ENCODE peak calls at places on chromosomes 2 and 18, in seven cellular contexts. One of them, this sample, is unnamed.

GRCh38 chr2:219269362-219270054 is 9.7 kb upstream of the DNAJB2 start:
- DNase-seq in iris pigment epithelial cell: no peak
- DNase-seq in putamen: no peak
- DNase-seq in fibroblast of lung: no peak
- DNase-seq in activated T-cell treated with anti-CD3 and anti-CD28 coated beads for 24 hours: no peak
- DNase-seq in stromal cell of bone marrow: no peak
- DNase-seq in GM12865: no peak
- DNase-seq in this sample: no peak

GRCh38 chr18:10304853-10305252 is 149.6 kb upstream of the APCDD1 start:
- DNase-seq in GM12865: no peak
- DNase-seq in fibroblast of lung: peak; percentile 78
- DNase-seq in activated T-cell treated with anti-CD3 and anti-CD28 coated beads for 24 hours: no peak
- DNase-seq in putamen: no peak
- DNase-seq in iris pigment epithelial cell: no peak
- DNase-seq in stromal cell of bone marrow: peak; percentile 78
- DNase-seq in this sample: no peak

GRCh38 chr2:24881158-24881557 is 38.9 kb downstream of the ADCY3 start:
- DNase-seq in GM12865: no peak
- DNase-seq in fibroblast of lung: no peak
- DNase-seq in activated T-cell treated with anti-CD3 and anti-CD28 coated beads for 24 hours: no peak
- DNase-seq in putamen: no peak
- DNase-seq in iris pigment epithelial cell: no peak
- DNase-seq in stromal cell of bone marrow: no peak
- DNase-seq in this sample: no peak

GRCh38 chr2:120912101-120912985 is 176.7 kb downstream of the GLI2 start:
- DNase-seq in stromal cell of bone marrow: peak; percentile 78
- DNase-seq in putamen: no peak
- DNase-seq in activated T-cell treated with anti-CD3 and anti-CD28 coated beads for 24 hours: no peak
- DNase-seq in GM12865: no peak
- DNase-seq in iris pigment epithelial cell: peak; percentile 58
- DNase-seq in fibroblast of lung: peak; percentile 62
- DNase-seq in this sample: no peak

GRCh38 chr2:75607988-75608683 is 38.4 kb upstream of the MRPL19 start:
- DNase-seq in putamen: no peak
- DNase-seq in stromal cell of bone marrow: no peak
- DNase-seq in GM12865: no peak
- DNase-seq in fibroblast of lung: peak; percentile 54
- DNase-seq in iris pigment epithelial cell: peak; percentile 28
- DNase-seq in activated T-cell treated with anti-CD3 and anti-CD28 coated beads for 24 hours: no peak
- DNase-seq in this sample: no peak

GRCh38 chr2:54350422-54350821 is 94.4 kb upstream of the TSPYL6 start:
- DNase-seq in iris pigment epithelial cell: no peak
- DNase-seq in stromal cell of bone marrow: no peak
- DNase-seq in activated T-cell treated with anti-CD3 and anti-CD28 coated beads for 24 hours: no peak
- DNase-seq in putamen: no peak
- DNase-seq in fibroblast of lung: no peak
- DNase-seq in GM12865: no peak
- DNase-seq in this sample: no peak

GRCh38 chr2:140786585-140786984 is 1344.2 kb downstream of the LRP1B start:
- DNase-seq in fibroblast of lung: no peak
- DNase-seq in iris pigment epithelial cell: no peak
- DNase-seq in GM12865: no peak
- DNase-seq in stromal cell of bone marrow: no peak
- DNase-seq in putamen: no peak
- DNase-seq in activated T-cell treated with anti-CD3 and anti-CD28 coated beads for 24 hours: no peak
- DNase-seq in this sample: no peak

GRCh38 chr2:130327703-130328527 is 14.8 kb upstream of the IMP4 start:
- DNase-seq in activated T-cell treated with anti-CD3 and anti-CD28 coated beads for 24 hours: no peak
- DNase-seq in iris pigment epithelial cell: peak; percentile 77
- DNase-seq in stromal cell of bone marrow: peak; percentile 35
- DNase-seq in fibroblast of lung: peak; percentile 84
- DNase-seq in GM12865: no peak
- DNase-seq in putamen: no peak
- DNase-seq in this sample: no peak

GRCh38 chr2:84686783-84687442 is 170.6 kb downstream of the DNAH6 start:
- DNase-seq in GM12865: no peak
- DNase-seq in fibroblast of lung: no peak
- DNase-seq in iris pigment epithelial cell: no peak
- DNase-seq in activated T-cell treated with anti-CD3 and anti-CD28 coated beads for 24 hours: no peak
- DNase-seq in putamen: no peak
- DNase-seq in stromal cell of bone marrow: no peak
- DNase-seq in this sample: no peak

GRCh38 chr18:43970656-43971055 is 693.4 kb upstream of the SYT4 start:
- DNase-seq in fibroblast of lung: peak; percentile 30
- DNase-seq in stromal cell of bone marrow: no peak
- DNase-seq in activated T-cell treated with anti-CD3 and anti-CD28 coated beads for 24 hours: no peak
- DNase-seq in iris pigment epithelial cell: peak; percentile 30
- DNase-seq in putamen: no peak
- DNase-seq in GM12865: no peak
- DNase-seq in this sample: no peak

GRCh38 chr2:145811467-145812162 is 1291.7 kb upstream of the ZEB2 start:
- DNase-seq in activated T-cell treated with anti-CD3 and anti-CD28 coated beads for 24 hours: no peak
- DNase-seq in stromal cell of bone marrow: no peak
- DNase-seq in putamen: no peak
- DNase-seq in fibroblast of lung: peak; percentile 58
- DNase-seq in GM12865: no peak
- DNase-seq in iris pigment epithelial cell: peak; percentile 42
- DNase-seq in this sample: peak; percentile 26

GRCh38 chr18:26922313-26922712 is 56.8 kb upstream of the AQP4 start:
- DNase-seq in putamen: no peak
- DNase-seq in stromal cell of bone marrow: no peak
- DNase-seq in fibroblast of lung: no peak
- DNase-seq in activated T-cell treated with anti-CD3 and anti-CD28 coated beads for 24 hours: no peak
- DNase-seq in GM12865: no peak
- DNase-seq in iris pigment epithelial cell: no peak
- DNase-seq in this sample: no peak

GRCh38 chr2:238420878-238421694 is 5.6 kb upstream of the ASB1 start:
- DNase-seq in GM12865: no peak
- DNase-seq in activated T-cell treated with anti-CD3 and anti-CD28 coated beads for 24 hours: no peak
- DNase-seq in fibroblast of lung: no peak
- DNase-seq in stromal cell of bone marrow: no peak
- DNase-seq in iris pigment epithelial cell: peak; percentile 36
- DNase-seq in putamen: no peak
- DNase-seq in this sample: no peak

GRCh38 chr2:146077156-146077555 is 1557.2 kb upstream of the ZEB2 start:
- DNase-seq in fibroblast of lung: no peak
- DNase-seq in putamen: no peak
- DNase-seq in activated T-cell treated with anti-CD3 and anti-CD28 coated beads for 24 hours: no peak
- DNase-seq in iris pigment epithelial cell: peak; percentile 4
- DNase-seq in GM12865: no peak
- DNase-seq in stromal cell of bone marrow: no peak
- DNase-seq in this sample: no peak

GRCh38 chr2:74066491-74067203 is 81.1 kb downstream of the BOLA3 start:
- DNase-seq in GM12865: no peak
- DNase-seq in putamen: no peak
- DNase-seq in iris pigment epithelial cell: no peak
- DNase-seq in fibroblast of lung: peak; percentile 10
- DNase-seq in stromal cell of bone marrow: no peak
- DNase-seq in activated T-cell treated with anti-CD3 and anti-CD28 coated beads for 24 hours: no peak
- DNase-seq in this sample: no peak

GRCh38 chr18:5294618-5295230 is 802 bp downstream of the ZBTB14 start:
- DNase-seq in iris pigment epithelial cell: peak; percentile 51
- DNase-seq in activated T-cell treated with anti-CD3 and anti-CD28 coated beads for 24 hours: peak; percentile 44
- DNase-seq in putamen: peak; percentile 70
- DNase-seq in stromal cell of bone marrow: no peak
- DNase-seq in fibroblast of lung: peak; percentile 66
- DNase-seq in GM12865: peak; percentile 75
- DNase-seq in this sample: no peak

GRCh38 chr2:86806059-86806857 is 15.5 kb upstream of the CD8A start:
- DNase-seq in GM12865: no peak
- DNase-seq in stromal cell of bone marrow: no peak
- DNase-seq in putamen: no peak
- DNase-seq in fibroblast of lung: no peak
- DNase-seq in iris pigment epithelial cell: no peak
- DNase-seq in activated T-cell treated with anti-CD3 and anti-CD28 coated beads for 24 hours: no peak
- DNase-seq in this sample: no peak

GRCh38 chr2:47181176-47181575 is 26.1 kb upstream of the STPG4 start:
- DNase-seq in activated T-cell treated with anti-CD3 and anti-CD28 coated beads for 24 hours: no peak
- DNase-seq in stromal cell of bone marrow: no peak
- DNase-seq in fibroblast of lung: no peak
- DNase-seq in GM12865: no peak
- DNase-seq in putamen: no peak
- DNase-seq in iris pigment epithelial cell: no peak
- DNase-seq in this sample: no peak

GRCh38 chr2:197229509-197230458 is 80.8 kb downstream of the ANKRD44 start:
- DNase-seq in putamen: no peak
- DNase-seq in iris pigment epithelial cell: peak; percentile 80
- DNase-seq in stromal cell of bone marrow: peak; percentile 54
- DNase-seq in fibroblast of lung: peak; percentile 92
- DNase-seq in activated T-cell treated with anti-CD3 and anti-CD28 coated beads for 24 hours: no peak
- DNase-seq in GM12865: no peak
- DNase-seq in this sample: no peak

GRCh38 chr2:20034218-20034617 is 17.2 kb downstream of the LAPTM4A start:
- DNase-seq in iris pigment epithelial cell: no peak
- DNase-seq in stromal cell of bone marrow: no peak
- DNase-seq in activated T-cell treated with anti-CD3 and anti-CD28 coated beads for 24 hours: no peak
- DNase-seq in fibroblast of lung: no peak
- DNase-seq in putamen: no peak
- DNase-seq in GM12865: no peak
- DNase-seq in this sample: no peak

GRCh38 chr2:73859721-73860586 is 31.2 kb downstream of the STAMBP start:
- DNase-seq in stromal cell of bone marrow: peak; percentile 66
- DNase-seq in GM12865: no peak
- DNase-seq in fibroblast of lung: peak; percentile 91
- DNase-seq in activated T-cell treated with anti-CD3 and anti-CD28 coated beads for 24 hours: peak; percentile 12
- DNase-seq in putamen: no peak
- DNase-seq in iris pigment epithelial cell: peak; percentile 92
- DNase-seq in this sample: peak; percentile 64

GRCh38 chr2:193518061-193518817 is 1323.5 kb upstream of the TMEFF2 start:
- DNase-seq in activated T-cell treated with anti-CD3 and anti-CD28 coated beads for 24 hours: no peak
- DNase-seq in fibroblast of lung: peak; percentile 93
- DNase-seq in iris pigment epithelial cell: peak; percentile 73
- DNase-seq in GM12865: no peak
- DNase-seq in stromal cell of bone marrow: peak; percentile 74
- DNase-seq in putamen: no peak
- DNase-seq in this sample: peak; percentile 55

GRCh38 chr2:12948963-12949353 is 232.2 kb downstream of the TRIB2 start:
- DNase-seq in stromal cell of bone marrow: no peak
- DNase-seq in putamen: no peak
- DNase-seq in iris pigment epithelial cell: no peak
- DNase-seq in activated T-cell treated with anti-CD3 and anti-CD28 coated beads for 24 hours: peak; percentile 10
- DNase-seq in fibroblast of lung: no peak
- DNase-seq in GM12865: peak; percentile 45
- DNase-seq in this sample: no peak

GRCh38 chr18:2961828-2962227 is 51.1 kb downstream of the LPIN2 start:
- DNase-seq in stromal cell of bone marrow: peak; percentile 72
- DNase-seq in fibroblast of lung: peak; percentile 66
- DNase-seq in iris pigment epithelial cell: peak; percentile 68
- DNase-seq in activated T-cell treated with anti-CD3 and anti-CD28 coated beads for 24 hours: no peak
- DNase-seq in GM12865: peak; percentile 56
- DNase-seq in putamen: no peak
- DNase-seq in this sample: no peak

GRCh38 chr2:133452146-133452545 is 116.1 kb downstream of the NCKAP5 start:
- DNase-seq in fibroblast of lung: no peak
- DNase-seq in GM12865: no peak
- DNase-seq in putamen: no peak
- DNase-seq in iris pigment epithelial cell: no peak
- DNase-seq in activated T-cell treated with anti-CD3 and anti-CD28 coated beads for 24 hours: no peak
- DNase-seq in stromal cell of bone marrow: no peak
- DNase-seq in this sample: no peak

GRCh38 chr2:121133551-121134319 is 151.3 kb downstream of the TFCP2L1 start:
- DNase-seq in GM12865: no peak
- DNase-seq in putamen: no peak
- DNase-seq in stromal cell of bone marrow: no peak
- DNase-seq in iris pigment epithelial cell: no peak
- DNase-seq in activated T-cell treated with anti-CD3 and anti-CD28 coated beads for 24 hours: no peak
- DNase-seq in fibroblast of lung: no peak
- DNase-seq in this sample: no peak

GRCh38 chr2:229910832-229911412 is 10.9 kb downstream of the TRIP12 start:
- DNase-seq in activated T-cell treated with anti-CD3 and anti-CD28 coated beads for 24 hours: no peak
- DNase-seq in putamen: no peak
- DNase-seq in fibroblast of lung: no peak
- DNase-seq in GM12865: peak; percentile 51
- DNase-seq in stromal cell of bone marrow: no peak
- DNase-seq in iris pigment epithelial cell: peak; percentile 18
- DNase-seq in this sample: no peak

GRCh38 chr2:27194538-27195354 is 17.1 kb upstream of the ATRAID start:
- DNase-seq in fibroblast of lung: no peak
- DNase-seq in putamen: no peak
- DNase-seq in GM12865: no peak
- DNase-seq in activated T-cell treated with anti-CD3 and anti-CD28 coated beads for 24 hours: no peak
- DNase-seq in stromal cell of bone marrow: peak; percentile 25
- DNase-seq in iris pigment epithelial cell: peak; percentile 25
- DNase-seq in this sample: no peak

GRCh38 chr2:226396541-226396940 is 403.1 kb downstream of the IRS1 start:
- DNase-seq in stromal cell of bone marrow: no peak
- DNase-seq in fibroblast of lung: no peak
- DNase-seq in activated T-cell treated with anti-CD3 and anti-CD28 coated beads for 24 hours: no peak
- DNase-seq in iris pigment epithelial cell: no peak
- DNase-seq in GM12865: no peak
- DNase-seq in putamen: no peak
- DNase-seq in this sample: no peak

This sample was measured in non-pigmented ciliary epithelial cell.